ENCODE peak calls at places on chromosomes 7 and 10, in five cellular contexts. X is COR-L47; E is stimulated activated CD8-positive, alpha-beta memory T cell treated with anti-CD3 and anti-CD28 coated beads, Interleukin-7, amount 100 ng/mL, for 4 hours; S is neural progenitor cell; Z is cardiac muscle cell. J is an unnamed sample.

GRCh38 chr10:13656337-13657183 is 69.8 kb downstream of the PRPF18 start:
- DNase-seq in X (no peak), E (no peak), S (no peak), Z (no peak), J (no peak)

GRCh38 chr7:159070422-159071148 is 74.1 kb downstream of the VIPR2 start:
- DNase-seq in X (no peak), E (no peak), S (no peak), Z (peak; percentile 27), J (peak; percentile 63)

GRCh38 chr10:61285749-61286148 is 167.4 kb downstream of the TMEM26 start:
- DNase-seq in X (no peak), E (no peak), S (no peak), Z (peak; percentile 26), J (no peak)

GRCh38 chr7:158067931-158068482 is 519.6 kb downstream of the PTPRN2 start:
- DNase-seq in X (no peak), E (no peak), S (no peak), Z (no peak), J (no peak)

GRCh38 chr7:132577206-132578049 is 1.2 kb upstream of the PLXNA4 start:
- DNase-seq in X (peak; percentile 63), E (no peak), S (peak; percentile 92), Z (peak; percentile 91), J (peak; percentile 90)

GRCh38 chr10:69222157-69223027 is 2.3 kb downstream of the HKDC1 start:
- DNase-seq in X (no peak), E (peak; percentile 66), S (peak; percentile 77), Z (peak; percentile 76), J (no peak)

GRCh38 chr7:24709585-24710360 is 47.5 kb downstream of the GSDME start:
- DNase-seq in X (no peak), E (no peak), S (peak; percentile 1), Z (no peak), J (no peak)

GRCh38 chr10:123538401-123539320 is 127.5 kb upstream of the GPR26 start:
- DNase-seq in X (no peak), E (no peak), S (no peak), Z (no peak), J (no peak)

GRCh38 chr10:94094540-94094939 is 100.8 kb downstream of the PLCE1 start:
- DNase-seq in X (no peak), E (no peak), S (no peak), Z (no peak), J (no peak)

GRCh38 chr7:157116762-157117161 is 22.0 kb upstream of the UBE3C start:
- DNase-seq in X (no peak), E (no peak), S (no peak), Z (no peak), J (no peak)

GRCh38 chr10:60955957-60956425 is 12.0 kb upstream of the RHOBTB1 start:
- DNase-seq in X (no peak), E (no peak), S (no peak), Z (peak; percentile 49), J (no peak)

GRCh38 chr7:47771301-47771989 is 176.8 kb downstream of the PKD1L1 start:
- DNase-seq in X (no peak), E (no peak), S (no peak), Z (no peak), J (no peak)

GRCh38 chr7:155003215-155003999 is 483 bp upstream of the PAXIP1 start:
- DNase-seq in X (peak; percentile 82), E (peak; percentile 66), S (peak; percentile 91), Z (peak; percentile 88), J (peak; percentile 87)

GRCh38 chr7:130270947-130271790 is 4.5 kb downstream of the CPA2 start:
- DNase-seq in X (no peak), E (no peak), S (no peak), Z (no peak), J (no peak)

GRCh38 chr7:17033245-17033644 is 151.5 kb upstream of the AGR3 start:
- DNase-seq in X (no peak), E (no peak), S (no peak), Z (no peak), J (no peak)

GRCh38 chr10:74683621-74684114 is 142.7 kb upstream of the KAT6B start:
- DNase-seq in X (no peak), E (no peak), S (no peak), Z (peak; percentile 5), J (no peak)

GRCh38 chr7:144403102-144403501 is 391 bp downstream of the NOBOX start:
- DNase-seq in X (no peak), E (no peak), S (no peak), Z (no peak), J (no peak)

GRCh38 chr10:11715815-11716494 is 26.2 kb upstream of the ECHDC3 start:
- DNase-seq in X (no peak), E (no peak), S (no peak), Z (peak; percentile 12), J (no peak)

GRCh38 chr10:108567899-108568752 is 1355.2 kb downstream of the XPNPEP1 start:
- DNase-seq in X (no peak), E (no peak), S (no peak), Z (no peak), J (no peak)

GRCh38 chr7:28038175-28038855 is 142.3 kb downstream of the JAZF1 start:
- DNase-seq in X (no peak), E (no peak), S (no peak), Z (no peak), J (no peak)

GRCh38 chr7:24922099-24922773 is 57.7 kb downstream of the OSBPL3 start:
- DNase-seq in X (no peak), E (no peak), S (no peak), Z (no peak), J (no peak)

GRCh38 chr7:159144756-159145543 is at the start of gene VIPR2:
- DNase-seq in X (no peak), E (no peak), S (peak; percentile 57), Z (no peak), J (peak; percentile 77)

GRCh38 chr7:129607471-129608120 is 3.9 kb upstream of the NRF1 start:
- DNase-seq in X (peak; percentile 26), E (no peak), S (peak; percentile 64), Z (peak; percentile 33), J (no peak)

GRCh38 chr10:3537518-3537917 is 247.5 kb downstream of the KLF6 start:
- DNase-seq in X (no peak), E (no peak), S (no peak), Z (no peak), J (no peak)